ENCODE peak calls at places on chromosomes 12 and 14, in four cellular contexts. Y is adrenal gland; Q is pancreas; C is CD8-positive, alpha-beta T cell. R is an unnamed sample.

GRCh38 chr14:98822917-98823316 is 449.1 kb downstream of the BCL11B start:
- DNase-seq in C (no peak), Q (no peak), Y (no peak), R (no peak)

GRCh38 chr12:53738834-53739284 is 11.6 kb upstream of the CALCOCO1 start:
- DNase-seq in Q (no peak), C (peak; percentile 51), Y (no peak), R (no peak)

GRCh38 chr12:118356809-118357326 is 15.8 kb downstream of the TAOK3 start:
- DNase-seq in C (no peak), Q (no peak), Y (no peak), R (no peak)

GRCh38 chr12:25979059-25979458 is 20.6 kb downstream of the RASSF8 start:
- DNase-seq in Q (no peak), Y (no peak), C (no peak), R (no peak)

GRCh38 chr14:87993485-87993809 is 465 bp upstream of the GALC start:
- DNase-seq in Q (no peak), Y (no peak), C (no peak), R (no peak)

GRCh38 chr14:76947078-76947837 is 81.2 kb downstream of the IRF2BPL start:
- DNase-seq in C (peak; percentile 82), Y (peak; percentile 94), Q (peak; percentile 95), R (peak; percentile 93)

GRCh38 chr12:95532851-95533250 is 18.4 kb downstream of the USP44 start:
- DNase-seq in Y (no peak), Q (no peak), C (no peak), R (no peak)

GRCh38 chr12:53985900-53986685 is 1.1 kb downstream of the HOXC10 start:
- DNase-seq in Y (no peak), Q (no peak), C (no peak), R (no peak)

GRCh38 chr12:113214938-113215400 is 6.3 kb upstream of the TPCN1 start:
- DNase-seq in Y (peak; percentile 84), Q (peak; percentile 41), C (no peak), R (no peak)

GRCh38 chr12:52515927-52516831 is 4.0 kb downstream of the KRT5 start:
- DNase-seq in Q (no peak), C (peak; percentile 37), Y (no peak), R (no peak)

GRCh38 chr12:78931466-78931990 is 67.0 kb downstream of the SYT1 start:
- DNase-seq in Q (no peak), C (no peak), Y (no peak), R (no peak)

GRCh38 chr12:114779203-114779602 is 95.2 kb upstream of the TBX3 start:
- DNase-seq in C (no peak), Q (no peak), Y (no peak), R (no peak)

GRCh38 chr14:35349966-35350365 is 54.6 kb downstream of the NFKBIA start:
- DNase-seq in C (no peak), Q (no peak), Y (no peak), R (no peak)

GRCh38 chr12:103994235-103994634 is 28.6 kb downstream of the TDG start:
- DNase-seq in Q (no peak), Y (no peak), C (no peak), R (no peak)

GRCh38 chr14:35257809-35258208 is 34.4 kb upstream of the PSMA6 start:
- DNase-seq in C (no peak), Q (no peak), Y (no peak), R (no peak)

GRCh38 chr14:74952697-74953484 is 2.5 kb downstream of the PGF start:
- DNase-seq in Y (no peak), C (no peak), Q (no peak), R (peak; percentile 58)

GRCh38 chr14:21101802-21102413 is 1.0 kb downstream of the TMEM253 start:
- DNase-seq in Y (no peak), Q (no peak), C (no peak), R (no peak)

GRCh38 chr12:93183940-93184663 is 193.6 kb upstream of the NUDT4 start:
- DNase-seq in Y (peak; percentile 71), C (no peak), Q (no peak), R (no peak)

GRCh38 chr14:24435998-24436354 is 6.2 kb downstream of the KHNYN start:
- DNase-seq in C (no peak), Y (no peak), Q (no peak), R (no peak)

GRCh38 chr12:81161680-81162079 is 83.8 kb downstream of the ACSS3 start:
- DNase-seq in Q (no peak), Y (no peak), C (no peak), R (no peak)

GRCh38 chr12:51388066-51388799 is 3.0 kb downstream of the GALNT6 start:
- DNase-seq in Q (no peak), Y (peak; percentile 45), C (no peak), R (no peak)

GRCh38 chr14:85439696-85440328 is 90.1 kb upstream of the FLRT2 start:
- DNase-seq in Q (no peak), C (no peak), Y (no peak), R (no peak)

GRCh38 chr14:74554742-74555362 is 57.2 kb downstream of the LTBP2 start:
- DNase-seq in Y (no peak), Q (no peak), C (no peak), R (no peak)

GRCh38 chr14:79056879-79057278 is 886.7 kb downstream of the NRXN3 start:
- DNase-seq in Y (no peak), Q (no peak), C (no peak), R (no peak)

GRCh38 chr12:42129595-42130204 is 15.0 kb downstream of the GXYLT1 start:
- DNase-seq in C (no peak), Q (no peak), Y (peak; percentile 69), R (no peak)

GRCh38 chr12:116179384-116179783 is 98.1 kb downstream of the MED13L start:
- DNase-seq in Q (no peak), C (no peak), Y (no peak), R (no peak)

GRCh38 chr14:69695664-69696527 is 71.0 kb upstream of the SRSF5 start:
- DNase-seq in Y (peak; percentile 58), C (no peak), Q (no peak), R (no peak)

GRCh38 chr12:104909761-104910160 is 48.3 kb downstream of the SLC41A2 start:
- DNase-seq in Q (no peak), Y (no peak), C (no peak), R (no peak)

GRCh38 chr12:111788178-111788654 is 21.5 kb downstream of the ALDH2 start:
- DNase-seq in Y (peak; percentile 87), C (no peak), Q (peak; percentile 75), R (no peak)

GRCh38 chr14:47826809-47827208 is 151.4 kb upstream of the MDGA2 start:
- DNase-seq in C (no peak), Y (no peak), Q (no peak), R (no peak)

GRCh38 chr12:92786045-92786444 is 83.3 kb downstream of the PLEKHG7 start:
- DNase-seq in Y (no peak), Q (no peak), C (no peak), R (no peak)

GRCh38 chr14:66288511-66288910 is 197.7 kb upstream of the CCDC196 start:
- DNase-seq in Y (no peak), Q (no peak), C (no peak), R (no peak)

GRCh38 chr14:86675059-86675458 is 1145.1 kb downstream of the FLRT2 start:
- DNase-seq in C (no peak), Y (no peak), Q (no peak), R (no peak)

GRCh38 chr12:4392223-4392742 is 12.8 kb upstream of the FGF23 start:
- DNase-seq in Y (no peak), C (no peak), Q (no peak), R (no peak)

GRCh38 chr12:6341439-6342139 is at the start of gene TNFRSF1A:
- DNase-seq in Q (peak; percentile 77), Y (peak; percentile 84), C (peak; percentile 68), R (peak; percentile 84)

GRCh38 chr12:6342140-6342889 is 439 bp upstream of the TNFRSF1A start:
- DNase-seq in Q (no peak), C (no peak), Y (no peak), R (no peak)

GRCh38 chr12:6345319-6346071 is 3.6 kb upstream of the TNFRSF1A start:
- DNase-seq in Y (peak; percentile 95), Q (peak; percentile 46), C (no peak), R (peak; percentile 73)

GRCh38 chr12:6340745-6341438 is 984 bp downstream of the TNFRSF1A start:
- DNase-seq in Y (peak; percentile 48), C (no peak), Q (no peak), R (peak; percentile 63)

GRCh38 chr12:6343518-6343917 is 1.6 kb upstream of the TNFRSF1A start:
- DNase-seq in Y (no peak), C (no peak), Q (no peak), R (no peak)
- H3K4me1 ChIP-seq in Y (peaks cover 44% of the 10 kb centered on the region), C (peaks cover 59% of the 10 kb centered on the region), Q (peaks cover 10% of the 10 kb centered on the region), R (peaks cover 77% of the 10 kb centered on the region)

DNA sequence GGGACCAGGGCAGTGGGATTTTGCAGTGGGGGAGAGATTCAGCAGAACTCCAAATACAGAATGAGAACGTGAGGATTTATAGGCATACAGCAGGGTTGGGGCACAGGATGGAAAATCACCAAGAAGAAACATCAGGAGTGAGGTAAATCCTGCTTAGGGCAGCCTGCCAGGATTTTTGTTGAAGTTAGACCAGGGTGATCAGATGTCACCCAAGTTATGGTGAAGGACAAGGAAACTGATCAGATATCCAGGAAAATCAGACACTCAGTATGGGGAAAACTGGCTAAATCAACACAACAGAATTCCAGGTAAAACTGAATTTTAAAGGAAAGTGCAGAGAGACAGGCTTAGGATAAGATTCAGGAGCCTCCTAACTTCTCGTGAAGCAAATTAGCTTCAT is 682.4 kb downstream of the TMEM121 start:
- DNase-seq in Y (no peak), C (no peak), Q (no peak), R (no peak)
- H3K27ac ChIP-seq in Y (no peak overlapping the region), C (no peak overlapping the region), Q (no peak overlapping the region), R (no peak overlapping the region)

GRCh38 chr14:96134508-96134907 is 70.1 kb upstream of the BDKRB2 start:
- DNase-seq in C (no peak), Q (no peak), Y (no peak), R (no peak)

GRCh38 chr14:96138241-96138640 is 66.4 kb upstream of the BDKRB2 start:
- DNase-seq in Q (no peak), Y (no peak), C (no peak), R (no peak)

GRCh38 chr14:96139169-96139568 is 65.5 kb upstream of the BDKRB2 start:
- DNase-seq in C (no peak), Q (no peak), Y (no peak), R (no peak)

GRCh38 chr14:96135285-96135684 is 69.4 kb upstream of the BDKRB2 start:
- DNase-seq in Q (no peak), C (no peak), Y (peak; percentile 39), R (peak; percentile 36)

DNA sequence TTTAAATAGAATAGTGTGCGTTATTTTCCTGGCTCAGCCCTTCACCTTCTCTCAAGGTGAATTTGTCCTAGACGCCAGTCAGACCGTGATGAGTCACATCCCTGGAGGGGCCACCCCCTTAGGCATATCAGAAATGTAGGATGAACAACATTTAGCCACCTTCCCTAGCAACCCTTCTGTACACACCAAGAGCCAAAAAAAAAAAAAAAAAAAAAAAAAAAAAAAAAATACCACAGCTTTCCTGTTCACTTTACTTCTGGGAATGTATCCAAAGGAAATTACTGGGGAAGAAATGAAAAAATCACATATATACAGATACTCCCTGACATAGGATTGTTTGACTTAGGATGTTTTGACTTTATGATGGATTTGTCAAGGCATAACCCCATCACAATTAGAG is 68.3 kb upstream of the BDKRB2 start:
- DNase-seq in C (no peak), Q (no peak), Y (no peak), R (no peak)
- H3K4me1 ChIP-seq in C (no peaks in the 10 kb centered on the region), Q (no peaks in the 10 kb centered on the region), Y (no peaks in the 10 kb centered on the region), R (no peaks in the 10 kb centered on the region)

DNA sequence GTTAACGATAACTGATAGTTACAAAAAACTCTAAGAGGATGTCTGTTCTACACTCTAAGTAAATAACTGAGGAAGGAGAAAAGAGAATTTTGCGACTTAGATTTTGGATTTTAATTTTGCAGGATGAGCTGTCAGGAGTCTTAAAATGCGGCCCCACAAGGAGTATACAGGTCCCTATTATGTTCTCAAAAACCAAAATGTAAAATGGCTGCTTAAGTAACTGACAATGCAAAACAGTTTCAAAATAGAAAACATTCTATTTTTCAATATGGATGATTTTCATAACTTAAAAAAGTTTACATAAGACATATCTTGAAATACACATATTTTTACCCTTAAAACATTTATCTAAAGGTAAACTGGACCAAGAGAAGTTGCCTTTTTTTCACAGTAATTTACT is 2.6 kb downstream of the CD69 start:
- DNase-seq in Y (no peak), C (no peak), Q (no peak), R (no peak)
- H3K27ac ChIP-seq in Y (no peak overlapping the region), C (peak overlapping the region; percentile 98), Q (peak overlapping the region; percentile 21), R (peak overlapping the region; percentile 45)

R was measured in left lung.